ENCODE peak calls at places on chromosomes 13 and 19, in eight cellular contexts. I, H, C, J, P, T, Q and A are unnamed samples.

GRCh38 chr19:49847731-49848696 is 2.9 kb upstream of the PTOV1 start:
- DNase-seq in H (no peak), Q (no peak), I (peak; percentile 82), J (no peak), C (no peak), T (no peak), P (no peak), A (no peak)

GRCh38 chr19:37763488-37763887 is 15.9 kb downstream of the ZNF573 start:
- DNase-seq in P (no peak), H (no peak), I (no peak), Q (no peak), J (no peak), C (no peak), T (no peak), A (no peak)

GRCh38 chr13:40109324-40109958 is 454.0 kb downstream of the COG6 start:
- DNase-seq in I (peak; percentile 75), J (no peak), H (no peak), Q (no peak), P (no peak), C (no peak), T (no peak), A (no peak)

GRCh38 chr19:48341006-48341405 is 15.7 kb downstream of the EMP3 start:
- DNase-seq in I (no peak), J (no peak), Q (no peak), C (no peak), H (no peak), T (no peak), P (no peak), A (no peak)

GRCh38 chr19:2011169-2011568 is 4.3 kb downstream of the BTBD2 start:
- DNase-seq in H (no peak), I (no peak), T (no peak), Q (no peak), J (no peak), P (no peak), C (no peak), A (no peak)

GRCh38 chr13:30664689-30665088 is 47.0 kb downstream of the USPL1 start:
- DNase-seq in C (no peak), T (no peak), Q (no peak), I (no peak), P (no peak), H (no peak), J (no peak), A (no peak)

GRCh38 chr13:104650426-104650825 is 1584.2 kb upstream of the SLC10A2 start:
- DNase-seq in H (no peak), J (no peak), C (no peak), T (no peak), Q (no peak), P (no peak), I (no peak), A (no peak)

GRCh38 chr19:48896191-48896720 is 2.3 kb downstream of the TULP2 start:
- DNase-seq in P (no peak), J (no peak), T (peak; percentile 44), H (no peak), C (no peak), Q (peak; percentile 43), I (no peak), A (peak; percentile 50)

GRCh38 chr13:95822303-95822702 is 145.4 kb downstream of the DNAJC3 start:
- DNase-seq in J (no peak), C (no peak), T (no peak), I (no peak), P (no peak), H (no peak), Q (no peak), A (no peak)

GRCh38 chr13:39202746-39203145 is 164.5 kb downstream of the NHLRC3 start:
- DNase-seq in P (no peak), J (no peak), I (no peak), Q (no peak), C (no peak), T (no peak), H (no peak), A (no peak)

GRCh38 chr13:111633401-111633800 is 313.0 kb downstream of the TEX29 start:
- DNase-seq in Q (no peak), T (no peak), J (no peak), P (no peak), I (no peak), H (no peak), C (no peak), A (no peak)

GRCh38 chr19:6318772-6319171 is 14.6 kb downstream of the ACER1 start:
- DNase-seq in P (no peak), I (peak; percentile 6), Q (no peak), J (no peak), C (no peak), H (no peak), T (no peak), A (no peak)

GRCh38 chr13:49023441-49023840 is 47.7 kb downstream of the FNDC3A start:
- DNase-seq in Q (no peak), C (no peak), P (no peak), I (peak; percentile 67), H (no peak), T (no peak), J (no peak), A (no peak)

GRCh38 chr13:65966991-65967451 is 1263.1 kb downstream of the PCDH9 start:
- DNase-seq in Q (no peak), J (no peak), I (no peak), P (no peak), C (no peak), T (no peak), H (no peak), A (no peak)

GRCh38 chr13:59963383-59963782 is 200.3 kb downstream of the DIAPH3 start:
- DNase-seq in T (no peak), H (no peak), C (no peak), Q (no peak), P (no peak), I (no peak), J (no peak), A (no peak)

GRCh38 chr13:42153371-42153770 is 104.9 kb downstream of the DGKH start:
- DNase-seq in H (no peak), J (no peak), Q (no peak), C (no peak), I (no peak), P (no peak), T (no peak), A (no peak)

GRCh38 chr19:38665219-38665931 is 17.9 kb downstream of the ACTN4 start:
- DNase-seq in T (no peak), Q (no peak), C (no peak), P (no peak), J (no peak), I (no peak), H (no peak), A (no peak)

GRCh38 chr19:3061214-3062161 is 807 bp downstream of the TLE5 start:
- DNase-seq in J (peak; percentile 70), I (no peak), T (peak; percentile 81), H (no peak), Q (peak; percentile 76), P (no peak), C (peak; percentile 52), A (peak; percentile 64)

GRCh38 chr13:32086791-32087441 is 55.3 kb downstream of the FRY start:
- DNase-seq in P (no peak), T (no peak), Q (no peak), C (no peak), H (no peak), J (no peak), I (no peak), A (no peak)

GRCh38 chr13:98105929-98106336 is 37.0 kb upstream of the FARP1 start:
- DNase-seq in C (no peak), P (no peak), H (no peak), T (no peak), J (no peak), Q (no peak), I (peak; percentile 24), A (no peak)

GRCh38 chr13:23512762-23513395 is 57.3 kb upstream of the TNFRSF19 start:
- DNase-seq in C (no peak), P (no peak), H (no peak), J (no peak), T (no peak), Q (no peak), I (no peak), A (no peak)
- TF ChIP-seq CTCF in C (no peak), P (peak; percentile 53), H (peak; percentile 70), J (peak; percentile 1), T (no peak), Q (no peak), I (no peak), A (no peak)

GRCh38 chr13:33383724-33384577 is 98.4 kb upstream of the STARD13 start:
- DNase-seq in Q (no peak), C (no peak), H (no peak), T (no peak), J (no peak), P (no peak), I (no peak), A (no peak)

GRCh38 chr13:33394294-33394932 is 108.9 kb upstream of the STARD13 start:
- DNase-seq in P (no peak), T (no peak), J (no peak), H (no peak), C (no peak), I (no peak), Q (no peak), A (no peak)

GRCh38 chr13:33392794-33393371 is 107.3 kb upstream of the STARD13 start:
- DNase-seq in C (no peak), H (no peak), I (no peak), P (no peak), J (no peak), Q (no peak), T (no peak), A (no peak)

DNA sequence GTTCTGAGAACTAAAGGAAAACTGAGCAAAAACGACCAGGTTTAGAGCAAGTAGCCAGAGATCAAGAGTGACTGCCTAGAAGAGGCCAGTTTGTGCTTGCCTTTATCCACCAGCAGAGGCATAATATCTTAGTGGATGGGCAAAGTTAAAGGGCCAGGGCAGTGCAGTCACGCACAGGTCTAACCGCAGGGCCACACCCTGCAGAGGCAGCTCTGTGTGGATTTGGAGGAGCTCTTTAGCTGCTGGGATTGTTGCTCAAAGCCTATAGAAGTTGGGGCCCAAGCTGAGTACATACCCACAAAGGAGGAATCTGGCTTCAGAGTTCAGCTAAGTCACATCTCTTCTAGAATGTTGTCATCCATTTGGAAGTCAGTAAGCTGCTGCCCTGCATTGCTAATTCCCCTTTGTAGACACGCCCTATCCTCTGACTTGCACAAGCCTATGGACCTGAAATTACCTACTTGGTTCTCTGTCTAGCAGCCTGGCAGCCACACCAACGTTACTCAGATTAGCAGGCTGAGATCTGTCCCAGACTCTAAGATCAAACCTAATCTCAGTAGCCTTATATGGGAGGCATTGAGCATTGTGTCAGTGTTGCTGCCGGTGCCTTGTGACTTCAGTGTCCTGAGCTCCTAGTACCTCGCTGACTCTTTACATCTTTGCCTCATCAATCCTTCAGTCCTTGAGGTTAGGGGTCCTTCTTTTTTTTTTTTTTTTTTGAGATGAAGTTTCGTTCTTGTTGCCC is 102.9 kb upstream of the STARD13 start:
- DNase-seq in Q (no peak), C (peak; percentile 34), H (no peak), J (no peak), T (no peak), P (no peak), I (no peak), A (no peak)
- TF ChIP-seq CTCF in Q (no peak), C (no peak), H (no peak), J (peak; percentile 16), T (no peak), P (no peak), I (no peak), A (no peak)

GRCh38 chr19:489418-490196 is 6.7 kb upstream of the MADCAM1 start:
- DNase-seq in C (no peak), Q (no peak), H (peak; percentile 48), P (peak; percentile 93), T (no peak), J (no peak), I (no peak), A (no peak)
- TF ChIP-seq CTCF in C (no peak), Q (no peak), H (no peak), P (no peak), T (no peak), J (no peak), I (no peak), A (no peak)

GRCh38 chr13:99386911-99387788 is 80.0 kb upstream of the GPR183 start:
- DNase-seq in Q (peak; percentile 80), C (peak; percentile 46), I (no peak), J (peak; percentile 81), H (peak; percentile 83), P (no peak), T (peak; percentile 95), A (peak; percentile 81)
- TF ChIP-seq CTCF in Q (peak; percentile 45), C (peak; percentile 12), I (peak; percentile 60), J (peak; percentile 98), H (peak; percentile 66), P (peak; percentile 73), T (peak; percentile 95), A (peak; percentile 94)